ENCODE peak calls at places on chromosomes 16 and 17, in five cellular contexts. H, I, K, V and B are unnamed samples.

GRCh38 chr16:22007509-22008214 is at the start of gene MOSMO:
- DNase-seq in I (peak; percentile 94), K (peak; percentile 64), V (peak; percentile 68), H (no peak), B (peak; percentile 75)

GRCh38 chr17:29090746-29091395 is 47.9 kb downstream of the PIPOX start:
- DNase-seq in V (no peak), K (no peak), H (no peak), I (no peak), B (no peak)

GRCh38 chr17:5020502-5021023 is 14.7 kb downstream of the SLC52A1 start:
- DNase-seq in I (no peak), V (no peak), H (no peak), K (no peak), B (no peak)

GRCh38 chr17:64399071-64399766 is 8.6 kb upstream of the PECAM1 start:
- DNase-seq in H (no peak), K (no peak), V (peak; percentile 50), I (peak; percentile 35), B (no peak)

GRCh38 chr16:4317471-4318170 is 1.8 kb downstream of the GLIS2 start:
- DNase-seq in I (no peak), V (peak; percentile 38), K (no peak), H (no peak), B (no peak)

GRCh38 chr17:80596760-80597608 is 52.3 kb downstream of the RPTOR start:
- DNase-seq in I (no peak), H (no peak), K (no peak), V (peak; percentile 53), B (no peak)

GRCh38 chr17:4513113-4514032 is 14.7 kb downstream of the SPNS2 start:
- DNase-seq in K (no peak), H (no peak), V (no peak), I (no peak), B (no peak)

GRCh38 chr16:53415504-53415903 is 18.8 kb upstream of the RBL2 start:
- DNase-seq in H (no peak), K (no peak), V (peak; percentile 25), I (no peak), B (no peak)

GRCh38 chr16:11016524-11016988 is 72.2 kb downstream of the CLEC16A start:
- DNase-seq in K (no peak), V (no peak), I (no peak), H (no peak), B (no peak)

GRCh38 chr16:68005786-68006286 is 6.6 kb upstream of the DPEP2 start:
- DNase-seq in H (peak; percentile 22), K (peak; percentile 96), V (peak; percentile 69), I (no peak), B (no peak)

GRCh38 chr17:31294839-31295488 is 2.1 kb downstream of the OMG start:
- DNase-seq in K (no peak), I (no peak), H (no peak), V (no peak), B (no peak)

GRCh38 chr16:54118846-54119245 is 167.7 kb downstream of the IRX3 start:
- DNase-seq in I (no peak), H (no peak), V (peak; percentile 25), K (no peak), B (no peak)

GRCh38 chr17:80795737-80796136 is 195.9 kb upstream of the CHMP6 start:
- DNase-seq in K (no peak), H (no peak), I (peak; percentile 74), V (no peak), B (peak; percentile 75)

GRCh38 chr16:89363621-89364393 is 126.6 kb downstream of the ANKRD11 start:
- DNase-seq in K (peak; percentile 58), V (peak; percentile 73), I (peak; percentile 71), H (no peak), B (no peak)

GRCh38 chr16:19393226-19394074 is 24.2 kb upstream of the TMC5 start:
- DNase-seq in I (no peak), V (peak; percentile 83), K (no peak), H (no peak), B (no peak)

GRCh38 chr17:40320771-40321501 is 12.0 kb downstream of the RARA start:
- DNase-seq in K (no peak), V (no peak), I (peak; percentile 91), H (no peak), B (peak; percentile 74)

GRCh38 chr17:74452841-74453661 is 13.4 kb upstream of the CD300A start:
- DNase-seq in H (no peak), K (no peak), V (no peak), I (no peak), B (no peak)

GRCh38 chr17:81342062-81342699 is 47.1 kb upstream of the SLC38A10 start:
- DNase-seq in H (no peak), I (no peak), V (peak; percentile 44), K (no peak), B (no peak)

GRCh38 chr17:7070712-7071111 is 9.3 kb downstream of the CLEC10A start:
- DNase-seq in K (no peak), V (no peak), H (no peak), I (peak; percentile 55), B (no peak)

GRCh38 chr16:29877266-29877961 is 14.4 kb upstream of the CDIPT start:
- DNase-seq in H (no peak), K (peak; percentile 19), I (no peak), V (peak; percentile 41), B (peak; percentile 68)

GRCh38 chr16:11232852-11233726 is 22.9 kb downstream of the SOCS1 start:
- DNase-seq in V (no peak), H (no peak), I (peak; percentile 84), K (peak; percentile 72), B (no peak)

GRCh38 chr17:20059728-20060188 is 50.6 kb downstream of the SPECC1 start:
- DNase-seq in I (no peak), V (peak; percentile 48), H (no peak), K (peak; percentile 20), B (no peak)

GRCh38 chr16:719815-720506 is 985 bp upstream of the ANTKMT start:
- DNase-seq in V (no peak), I (no peak), H (no peak), K (peak; percentile 21), B (no peak)

GRCh38 chr17:26963163-26963503 is 330.8 kb upstream of the WSB1 start:
- DNase-seq in V (no peak), K (no peak), H (no peak), I (no peak), B (no peak)

DNA sequence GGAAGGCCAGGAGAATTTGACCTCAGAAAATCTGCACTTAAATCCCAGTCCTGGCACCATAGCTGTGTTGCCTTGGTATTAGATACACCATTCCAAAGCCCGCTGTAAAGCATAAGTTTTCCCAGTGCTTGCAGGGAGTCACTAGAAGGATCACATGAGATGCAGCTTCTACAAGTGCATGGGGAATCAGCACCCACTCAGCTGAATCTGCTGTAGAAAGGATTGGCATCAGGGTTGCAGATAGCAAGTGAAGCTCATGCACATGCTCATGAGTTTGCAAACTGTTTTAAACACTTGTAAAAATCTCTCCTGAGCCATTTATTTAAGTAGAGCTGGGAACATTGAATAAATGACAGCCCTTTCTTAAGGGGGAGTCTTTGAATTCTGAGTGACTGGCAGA is 494.9 kb upstream of the HSBP1 start:
- DNase-seq in V (no peak), I (no peak), H (no peak), K (no peak), B (no peak)
- H3K27ac ChIP-seq in V (no peak overlapping the region), I (no peak overlapping the region), H (no peak overlapping the region), K (no peak overlapping the region), B (no peak overlapping the region)

GRCh38 chr17:37465058-37465616 is 24.6 kb upstream of the DUSP14 start:
- DNase-seq in K (no peak), H (no peak), I (no peak), V (peak; percentile 84), B (no peak)

GRCh38 chr17:37458805-37459204 is 30.9 kb upstream of the DUSP14 start:
- DNase-seq in H (no peak), I (no peak), V (peak; percentile 42), K (no peak), B (no peak)

GRCh38 chr17:37462492-37462891 is 27.2 kb upstream of the DUSP14 start:
- DNase-seq in K (no peak), I (no peak), V (no peak), H (no peak), B (no peak)

GRCh38 chr17:37463039-37463438 is 26.7 kb upstream of the DUSP14 start:
- DNase-seq in H (no peak), K (no peak), I (no peak), V (no peak), B (no peak)

GRCh38 chr17:37461668-37462067 is 28.0 kb upstream of the DUSP14 start:
- DNase-seq in I (no peak), K (no peak), H (no peak), V (no peak), B (no peak)
- H3K27me3 ChIP-seq in I (no peaks in the 10 kb centered on the region), K (no peaks in the 10 kb centered on the region), H (no peaks in the 10 kb centered on the region), V (no peaks in the 10 kb centered on the region), B (no peaks in the 10 kb centered on the region)

GRCh38 chr16:27508476-27508875 is 41.2 kb downstream of the GTF3C1 start:
- DNase-seq in K (no peak), H (no peak), I (no peak), V (no peak), B (no peak)

GRCh38 chr16:27514806-27515205 is 34.9 kb downstream of the GTF3C1 start:
- DNase-seq in I (no peak), H (no peak), V (no peak), K (no peak), B (peak; percentile 50)

GRCh38 chr16:27512061-27512460 is 37.7 kb downstream of the GTF3C1 start:
- DNase-seq in V (no peak), K (no peak), H (no peak), I (no peak), B (no peak)

GRCh38 chr16:27515874-27516353 is 33.8 kb downstream of the GTF3C1 start:
- DNase-seq in H (no peak), V (peak; percentile 11), K (peak; percentile 15), I (peak; percentile 55), B (no peak)

DNA sequence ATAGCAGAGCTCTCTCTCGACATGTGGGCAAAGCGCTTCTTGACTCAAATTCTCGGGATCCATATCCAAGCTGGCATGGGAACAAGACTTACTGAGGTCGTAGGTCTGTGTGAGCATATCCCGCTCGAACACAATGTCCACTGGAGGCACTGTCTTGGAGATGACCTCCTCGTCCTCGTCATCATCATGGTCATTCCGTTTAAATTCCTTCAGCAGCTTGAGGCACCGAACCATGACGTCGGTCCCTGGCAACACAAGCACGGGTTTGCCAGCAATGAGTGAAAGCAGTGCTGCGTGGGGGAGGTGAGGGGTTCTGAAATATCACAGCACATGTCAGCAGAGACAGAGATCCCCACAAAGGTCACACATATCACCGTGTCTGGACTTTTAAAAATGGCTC is 38.1 kb downstream of the GTF3C1 start:
- DNase-seq in I (no peak), V (no peak), H (no peak), K (no peak), B (no peak)
- H3K27ac ChIP-seq in I (no peak overlapping the region), V (no peak overlapping the region), H (no peak overlapping the region), K (no peak overlapping the region), B (no peak overlapping the region)

DNA sequence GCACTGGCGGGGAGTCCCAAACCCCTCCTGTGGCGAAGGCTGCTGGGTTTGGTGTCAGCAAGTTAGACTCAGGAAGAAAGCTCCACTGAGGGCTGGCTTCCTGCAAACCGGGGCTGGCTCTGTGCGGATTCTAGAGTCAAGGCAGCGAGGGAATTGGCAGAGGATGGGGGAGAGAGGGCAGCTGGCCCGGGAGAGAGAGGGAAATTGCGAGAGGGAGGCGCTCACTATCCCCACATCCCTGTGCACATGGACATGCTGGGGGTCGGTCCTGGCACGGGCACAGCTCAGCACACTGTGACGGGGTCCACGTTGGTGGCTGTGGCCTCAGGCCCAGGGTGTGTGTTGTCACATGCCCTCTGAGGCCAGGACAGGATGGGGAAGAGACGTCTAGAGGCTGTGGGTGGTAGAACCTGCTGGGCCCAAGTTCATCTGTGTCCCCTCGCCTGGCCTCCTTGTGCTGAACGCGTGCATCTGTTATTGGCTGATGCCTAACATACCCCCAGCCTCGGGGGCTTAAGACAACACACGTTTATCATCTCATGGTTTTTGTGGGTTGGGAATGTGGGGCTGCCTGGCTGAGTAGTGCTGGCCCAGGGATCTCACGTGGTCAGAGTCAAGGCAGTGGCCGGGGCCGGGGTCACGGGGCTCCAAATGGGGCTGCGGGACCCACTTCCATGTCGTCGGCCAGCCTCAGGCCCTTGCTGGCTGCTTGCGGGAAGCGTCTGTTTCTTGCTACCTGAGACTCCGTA is 16.7 kb upstream of the JPH3 start:
- DNase-seq in K (no peak), H (no peak), I (peak; percentile 74), V (no peak), B (no peak)
- H3K27me3 ChIP-seq in K (no peaks in the 10 kb centered on the region), H (no peaks in the 10 kb centered on the region), I (peaks cover 2% of the 10 kb centered on the region), V (peaks cover 9% of the 10 kb centered on the region), B (peaks cover 6% of the 10 kb centered on the region)